ENCODE peak calls at places on chromosomes 7 and 10, in five cellular contexts. M, V, D, Q and G are unnamed samples.

GRCh38 chr10:78932861-78933260 is 135.9 kb upstream of the ZMIZ1 start:
- DNase-seq in M (no peak), Q (no peak), D (no peak), V (no peak), G (no peak)

GRCh38 chr7:30252885-30253795 is 31.3 kb upstream of the ZNRF2 start:
- DNase-seq in D (peak; percentile 68), M (peak; percentile 79), Q (peak; percentile 52), V (no peak), G (no peak)

GRCh38 chr7:34240450-34240849 is 335.1 kb downstream of the BMPER start:
- DNase-seq in V (no peak), M (no peak), D (no peak), Q (no peak), G (no peak)

GRCh38 chr10:72814134-72814790 is 79.3 kb upstream of the OIT3 start:
- DNase-seq in M (no peak), Q (no peak), D (no peak), V (no peak), G (no peak)

GRCh38 chr7:30524545-30524944 is 19.9 kb upstream of the GGCT start:
- DNase-seq in V (no peak), Q (no peak), M (no peak), D (no peak), G (no peak)

GRCh38 chr10:19847321-19847720 is 31.1 kb downstream of the PLXDC2 start:
- DNase-seq in M (no peak), D (no peak), Q (peak; percentile 81), V (no peak), G (no peak)

GRCh38 chr7:108630002-108630401 is 60.3 kb downstream of the DNAJB9 start:
- DNase-seq in D (no peak), V (no peak), M (no peak), Q (no peak), G (no peak)

GRCh38 chr7:43658718-43659548 is 70.4 kb downstream of the COA1 start:
- DNase-seq in V (no peak), Q (peak; percentile 65), D (no peak), M (no peak), G (no peak)

GRCh38 chr7:25894002-25894901 is 257.7 kb upstream of the NFE2L3 start:
- DNase-seq in V (no peak), D (peak; percentile 43), Q (peak; percentile 90), M (peak; percentile 54), G (no peak)

GRCh38 chr7:21753071-21753470 is 192.6 kb downstream of the CDCA7L start:
- DNase-seq in M (no peak), D (no peak), V (no peak), Q (peak; percentile 19), G (no peak)

GRCh38 chr7:129785457-129786178 is 167.1 kb downstream of the UBE2H start:
- DNase-seq in V (no peak), M (no peak), D (no peak), Q (no peak), G (no peak)

GRCh38 chr10:63266337-63267327 is 133.5 kb downstream of the NRBF2 start:
- DNase-seq in V (no peak), Q (no peak), D (peak; percentile 5), M (no peak), G (no peak)

GRCh38 chr7:150585199-150585598 is 18.0 kb downstream of the GIMAP4 start:
- DNase-seq in Q (no peak), V (no peak), D (no peak), M (no peak), G (no peak)

GRCh38 chr10:17286562-17287089 is 58.6 kb downstream of the VIM start:
- DNase-seq in Q (no peak), D (no peak), M (no peak), V (no peak), G (no peak)

GRCh38 chr7:47218378-47219176 is 363.3 kb downstream of the TNS3 start:
- DNase-seq in M (no peak), V (no peak), D (no peak), Q (no peak), G (no peak)

GRCh38 chr7:156577645-156578577 is 62.7 kb upstream of the RNF32 start:
- DNase-seq in D (no peak), M (no peak), V (no peak), Q (no peak), G (no peak)

GRCh38 chr7:90772410-90772809 is 176.3 kb downstream of the CDK14 start:
- DNase-seq in M (no peak), V (no peak), D (no peak), Q (no peak), G (no peak)

GRCh38 chr7:69864283-69864682 is 266.0 kb downstream of the AUTS2 start:
- DNase-seq in M (no peak), D (peak; percentile 97), Q (no peak), V (no peak), G (no peak)

GRCh38 chr10:129057856-129058663 is 409.0 kb upstream of the MGMT start:
- DNase-seq in V (no peak), D (no peak), Q (no peak), M (no peak), G (no peak)